ENCODE peak calls at places on chromosomes 6 and 20, in eight cellular contexts. K is right cardiac atrium; G is Panc1; D is EL; W is neuronal stem cell; I is upper lobe of right lung; V is activated T-cell treated with anti-CD3 and anti-CD28 coated beads for 1 hour; U is activated naive CD8-positive, alpha-beta T cell treated with anti-CD3 and anti-CD28 coated beads for 36 hours. E is an unnamed sample.

GRCh38 chr6:14079433-14079832 is 38.1 kb upstream of the CD83 start:
- DNase-seq in G (no peak), K (peak; percentile 84), V (no peak), W (no peak), U (no peak), I (no peak), D (no peak), E (no peak)

GRCh38 chr6:71080151-71080550 is 123.3 kb upstream of the B3GAT2 start:
- DNase-seq in K (peak; percentile 30), U (no peak), D (no peak), W (no peak), I (no peak), G (no peak), V (no peak), E (no peak)

GRCh38 chr6:34247481-34248197 is 1.2 kb downstream of the SMIM29 start:
- DNase-seq in V (no peak), D (no peak), I (no peak), G (no peak), U (no peak), W (no peak), K (no peak), E (no peak)

GRCh38 chr6:118500130-118501015 is 47.7 kb upstream of the PLN start:
- DNase-seq in D (no peak), I (no peak), G (no peak), K (no peak), W (no peak), V (no peak), U (no peak), E (no peak)

GRCh38 chr20:62762801-62763368 is 33.4 kb upstream of the MRGBP start:
- DNase-seq in I (no peak), G (no peak), K (peak; percentile 43), W (no peak), D (no peak), V (no peak), U (no peak), E (peak; percentile 15)

GRCh38 chr6:77383026-77383425 is 80.3 kb downstream of the HTR1B start:
- DNase-seq in G (no peak), W (no peak), D (no peak), U (no peak), K (no peak), I (no peak), V (no peak), E (no peak)

GRCh38 chr6:144153971-144154370 is 3.7 kb downstream of the STX11 start:
- DNase-seq in W (no peak), D (no peak), U (no peak), V (no peak), I (no peak), K (no peak), G (no peak), E (no peak)

GRCh38 chr6:119479860-119480655 is 130.5 kb upstream of the MAN1A1 start:
- DNase-seq in U (no peak), I (no peak), W (no peak), D (peak; percentile 17), G (no peak), K (no peak), V (no peak), E (no peak)

GRCh38 chr6:8166156-8166555 is 63.8 kb upstream of the EEF1E1 start:
- DNase-seq in D (no peak), U (no peak), G (no peak), K (no peak), I (no peak), W (no peak), V (no peak), E (no peak)

GRCh38 chr20:17806739-17807441 is 107.1 kb downstream of the BANF2 start:
- DNase-seq in U (no peak), V (no peak), I (no peak), G (no peak), K (peak; percentile 94), D (peak; percentile 54), W (no peak), E (peak; percentile 86)

GRCh38 chr20:51159303-51159702 is 136.4 kb upstream of the KCNG1 start:
- DNase-seq in D (no peak), V (no peak), K (no peak), W (no peak), U (no peak), G (no peak), I (no peak), E (no peak)

GRCh38 chr6:3568396-3569082 is 111.7 kb upstream of the SLC22A23 start:
- DNase-seq in G (no peak), W (no peak), U (no peak), I (no peak), D (no peak), V (no peak), K (no peak), E (no peak)

GRCh38 chr20:650954-651353 is 2.0 kb downstream of the SRXN1 start:
- DNase-seq in I (no peak), K (no peak), V (no peak), W (no peak), D (no peak), G (no peak), U (no peak), E (no peak)

GRCh38 chr20:22590662-22591061 is 6.3 kb upstream of the FOXA2 start:
- DNase-seq in I (no peak), V (no peak), W (no peak), D (no peak), U (no peak), G (no peak), K (no peak), E (no peak)

GRCh38 chr6:54602591-54602990 is 244.0 kb upstream of the FAM83B start:
- DNase-seq in K (no peak), U (no peak), G (no peak), I (no peak), W (no peak), D (no peak), V (no peak), E (no peak)

GRCh38 chr6:140017470-140017869 is 643.0 kb upstream of the CITED2 start:
- DNase-seq in I (no peak), U (no peak), V (no peak), W (no peak), D (no peak), G (no peak), K (no peak), E (no peak)

GRCh38 chr6:137291441-137291840 is 72.3 kb upstream of the IFNGR1 start:
- DNase-seq in U (no peak), D (peak; percentile 46), W (no peak), K (peak; percentile 63), I (no peak), V (no peak), G (no peak), E (no peak)

GRCh38 chr20:4406627-4407026 is 315.1 kb upstream of the PRND start:
- DNase-seq in U (no peak), I (no peak), K (no peak), V (no peak), D (peak; percentile 90), G (no peak), W (no peak), E (no peak)

GRCh38 chr20:32366380-32366779 is 8.2 kb downstream of the ASXL1 start:
- DNase-seq in K (no peak), U (no peak), D (no peak), V (no peak), I (no peak), W (no peak), G (no peak), E (no peak)

GRCh38 chr6:20885076-20885475 is 350.8 kb downstream of the CDKAL1 start:
- DNase-seq in V (no peak), W (no peak), K (no peak), U (no peak), I (no peak), G (no peak), D (no peak), E (no peak)